ENCODE peak calls at places on chromosome 1, in six cellular contexts. V is sigmoid colon, T is spleen, G is HL-60, I is stomach, E is Panc1. S is an unnamed sample.

GRCh38 chr1:243842978-243843490 is 7.0 kb downstream of the AKT3 start:
- DNase-seq in V (no peak), T (no peak), G (no peak), I (no peak), E (no peak), S (no peak)

GRCh38 chr1:99648107-99648506 is 2.2 kb downstream of the PALMD start:
- DNase-seq in V (no peak), T (no peak), G (no peak), I (no peak), E (no peak), S (no peak)

GRCh38 chr1:13775446-13775845 is 75.5 kb downstream of the PRDM2 start:
- DNase-seq in V (no peak), T (no peak), G (no peak), I (no peak), E (no peak), S (no peak)

GRCh38 chr1:13651279-13651678 is 48.7 kb upstream of the PRDM2 start:
- DNase-seq in V (no peak), T (no peak), G (no peak), I (no peak), E (no peak), S (no peak)

GRCh38 chr1:235820059-235820458 is 46.6 kb downstream of the LYST start:
- DNase-seq in V (no peak), T (no peak), G (no peak), I (no peak), E (no peak), S (no peak)

GRCh38 chr1:4636644-4637380 is 17.6 kb upstream of the AJAP1 start:
- DNase-seq in V (no peak), T (peak), G (no peak), I (no peak), E (no peak), S (no peak)

GRCh38 chr1:115546846-115547245 is 94.9 kb upstream of the VANGL1 start:
- DNase-seq in V (no peak), T (no peak), G (no peak), I (no peak), E (no peak), S (no peak)

GRCh38 chr1:230818881-230819280 is 49.4 kb downstream of the C1orf198 start:
- DNase-seq in V (no peak), T (no peak), G (no peak), I (no peak), E (no peak), S (no peak)

GRCh38 chr1:165543651-165544452 is at the start of gene LRRC52:
- DNase-seq in V (no peak), T (no peak), G (no peak), I (peak), E (no peak), S (no peak)

GRCh38 chr1:247085310-247085709 is 6.7 kb upstream of the ZNF670 start:
- DNase-seq in V (no peak), T (no peak), G (no peak), I (no peak), E (no peak), S (no peak)

GRCh38 chr1:8420318-8420717 is 102.4 kb downstream of the SLC45A1 start:
- DNase-seq in V (no peak), T (no peak), G (no peak), I (no peak), E (no peak), S (no peak)

GRCh38 chr1:98975113-98975512 is 29.5 kb downstream of the PLPPR5 start:
- DNase-seq in V (no peak), T (no peak), G (no peak), I (no peak), E (no peak), S (no peak)

GRCh38 chr1:89780721-89781120 is 40.1 kb upstream of the LRRC8D start:
- DNase-seq in V (no peak), T (no peak), G (no peak), I (no peak), E (peak), S (no peak)

GRCh38 chr1:160166459-160166858 is 15.1 kb downstream of the ATP1A4 start:
- DNase-seq in V (no peak), T (no peak), G (no peak), I (no peak), E (no peak), S (no peak)

GRCh38 chr1:246159290-246160227 is 347.5 kb downstream of the SMYD3 start:
- DNase-seq in V (no peak), T (no peak), G (no peak), I (no peak), E (no peak), S (no peak)

GRCh38 chr1:221740941-221741363 is 937 bp downstream of the DUSP10 start:
- DNase-seq in V (peak), T (peak), G (no peak), I (no peak), E (no peak), S (no peak)

GRCh38 chr1:31417148-31417547 is 4.1 kb downstream of the SERINC2 start:
- DNase-seq in V (no peak), T (no peak), G (no peak), I (no peak), E (no peak), S (no peak)

GRCh38 chr1:177307771-177308170 is 137.0 kb downstream of the BRINP2 start:
- DNase-seq in V (no peak), T (no peak), G (no peak), I (no peak), E (no peak), S (no peak)

GRCh38 chr1:161725888-161726630 is 4.7 kb downstream of the FCRLB start:
- DNase-seq in V (peak), T (peak), G (no peak), I (peak), E (no peak), S (no peak)

GRCh38 chr1:191963781-191964455 is 194.3 kb upstream of the RGS18 start:
- DNase-seq in V (no peak), T (no peak), G (no peak), I (no peak), E (no peak), S (no peak)

GRCh38 chr1:8727809-8728213 is 89.6 kb downstream of the RERE start:
- DNase-seq in V (no peak), T (no peak), G (no peak), I (no peak), E (no peak), S (no peak)

GRCh38 chr1:46186076-46186475 is 9.8 kb upstream of the P3R3URF start:
- DNase-seq in V (no peak), T (no peak), G (no peak), I (no peak), E (no peak), S (no peak)

GRCh38 chr1:173409613-173410012 is 67.5 kb upstream of the PRDX6 start:
- DNase-seq in V (no peak), T (peak), G (peak), I (peak), E (no peak), S (no peak)

GRCh38 chr1:189151361-189151760 is 1326.3 kb downstream of the BRINP3 start:
- DNase-seq in V (no peak), T (no peak), G (no peak), I (no peak), E (no peak), S (no peak)

GRCh38 chr1:114272593-114272992 is 118.9 kb upstream of the SYT6 start:
- DNase-seq in V (no peak), T (no peak), G (no peak), I (no peak), E (no peak), S (no peak)

GRCh38 chr1:82837261-82837660 is 1036.5 kb downstream of the ADGRL2 start:
- DNase-seq in V (no peak), T (no peak), G (no peak), I (no peak), E (no peak), S (no peak)

GRCh38 chr1:59279651-59280050 is 17.2 kb upstream of the FGGY start:
- DNase-seq in V (no peak), T (no peak), G (no peak), I (no peak), E (no peak), S (no peak)

GRCh38 chr1:15945011-15945831 is 30.7 kb downstream of the ZBTB17 start:
- DNase-seq in V (no peak), T (no peak), G (no peak), I (no peak), E (no peak), S (no peak)

GRCh38 chr1:175976865-175977642 is 230.0 kb downstream of the COP1 start:
- DNase-seq in V (no peak), T (no peak), G (no peak), I (no peak), E (no peak), S (no peak)

GRCh38 chr1:173164686-173165085 is 42.4 kb downstream of the TNFSF4 start:
- DNase-seq in V (no peak), T (no peak), G (no peak), I (no peak), E (no peak), S (no peak)

GRCh38 chr1:221274373-221274772 is 395.1 kb downstream of the HLX start:
- DNase-seq in V (no peak), T (no peak), G (no peak), I (no peak), E (no peak), S (no peak)

GRCh38 chr1:226737819-226738420 is 1.2 kb downstream of the ITPKB start:
- DNase-seq in V (peak), T (peak), G (peak), I (peak), E (no peak), S (no peak)

GRCh38 chr1:242800521-242800920 is 276.0 kb upstream of the PLD5 start:
- DNase-seq in V (no peak), T (no peak), G (no peak), I (no peak), E (no peak), S (no peak)

GRCh38 chr1:24154215-24154614 is 11.3 kb upstream of the IL22RA1 start:
- DNase-seq in V (no peak), T (no peak), G (no peak), I (no peak), E (no peak), S (no peak)

GRCh38 chr1:24156542-24157260 is 13.8 kb upstream of the IL22RA1 start:
- DNase-seq in V (no peak), T (no peak), G (no peak), I (no peak), E (no peak), S (no peak)

GRCh38 chr1:24152631-24153494 is 9.9 kb upstream of the IL22RA1 start:
- DNase-seq in V (no peak), T (no peak), G (no peak), I (no peak), E (no peak), S (no peak)

GRCh38 chr1:24157921-24158481 is 15.1 kb upstream of the IL22RA1 start:
- DNase-seq in V (no peak), T (no peak), G (no peak), I (no peak), E (no peak), S (no peak)

GRCh38 chr1:24155011-24155782 is 12.3 kb upstream of the IL22RA1 start:
- DNase-seq in V (no peak), T (no peak), G (no peak), I (peak), E (no peak), S (no peak)
- TF ChIP-seq POLR2AphosphoS5 in V (no peak), T (no peak), G (no peak), I (no peak), E (no peak), S (no peak)

DNA sequence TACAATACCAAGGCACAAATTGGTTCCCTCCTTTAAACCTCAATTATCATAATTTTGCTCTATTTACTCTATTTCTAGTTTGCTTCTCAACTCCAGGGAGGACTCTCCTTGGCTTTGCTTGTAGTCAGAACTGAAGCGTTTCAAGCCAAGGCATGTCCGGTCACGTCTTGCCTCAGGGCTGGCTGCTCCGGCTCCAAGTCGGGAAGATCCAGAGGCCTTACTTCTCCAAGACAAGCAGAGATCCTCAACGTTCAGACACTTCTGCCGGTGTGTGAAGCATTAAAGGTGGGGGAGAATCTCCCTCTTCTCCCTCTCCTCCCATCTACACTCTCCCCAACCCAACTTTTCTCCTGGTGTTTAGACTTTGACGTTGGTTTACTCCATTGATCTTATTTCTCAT is 7.2 kb upstream of the HHAT start:
- DNase-seq in V (no peak), T (no peak), G (no peak), I (no peak), E (no peak), S (no peak)
- TF ChIP-seq POLR2AphosphoS5 in V (no peak), T (no peak), G (no peak), I (no peak), E (no peak), S (no peak)

DNA sequence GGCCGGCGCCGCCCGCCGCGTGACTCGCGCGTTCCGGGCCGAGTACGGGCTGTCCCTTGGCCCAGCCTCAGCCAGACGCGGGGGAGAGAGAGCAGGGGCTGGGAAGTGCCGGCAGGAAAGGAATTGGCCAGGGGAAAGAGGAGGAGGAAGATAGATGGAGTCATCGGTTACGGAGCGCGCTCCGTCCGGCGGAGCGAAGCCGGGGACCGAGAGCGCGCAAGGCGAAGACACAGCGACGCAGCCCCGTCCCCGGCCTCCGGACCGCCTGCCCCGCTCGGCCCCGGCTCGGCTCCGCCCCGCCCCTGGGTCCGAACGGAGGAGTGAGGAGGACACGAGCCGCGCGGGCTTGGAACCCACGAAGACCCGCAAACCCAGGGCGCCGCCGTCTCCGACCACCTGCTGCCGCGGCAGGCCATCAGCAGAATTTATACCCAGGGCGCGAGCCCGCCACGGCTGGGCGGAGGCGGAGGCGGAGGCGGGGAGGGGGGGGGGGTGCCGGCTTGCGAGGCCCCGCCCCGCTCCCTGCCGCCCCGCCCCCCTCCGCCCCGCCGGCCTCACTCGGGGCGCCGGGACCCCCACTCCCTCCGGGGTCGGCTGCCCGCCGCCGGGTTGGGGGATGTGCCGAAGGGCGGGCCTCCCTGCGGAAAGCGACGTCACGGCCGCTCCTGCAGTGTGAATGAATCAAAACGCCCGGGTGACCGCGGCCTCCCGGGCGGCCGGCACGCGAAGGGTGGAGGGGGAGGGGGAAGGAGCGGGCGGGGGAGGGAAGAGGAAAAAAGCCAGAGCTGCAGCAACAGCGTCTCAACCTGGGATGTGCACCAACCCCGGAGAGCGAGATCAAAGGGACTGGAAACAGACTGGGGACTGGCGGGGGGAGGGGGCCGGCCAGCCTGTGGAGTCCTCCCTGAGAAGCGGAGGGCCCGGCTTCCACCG is at the start of gene LHX4:
- DNase-seq in V (peak), T (no peak), G (no peak), I (no peak), E (no peak), S (peak)
- TF ChIP-seq POLR2AphosphoS5 in V (no peak), T (peak), G (no peak), I (no peak), E (no peak), S (no peak)

GRCh38 chr1:239058190-239058589 is 328.2 kb upstream of the CHRM3 start:
- DNase-seq in V (no peak), T (no peak), G (no peak), I (no peak), E (no peak), S (no peak)

GRCh38 chr1:239061770-239062169 is 324.6 kb upstream of the CHRM3 start:
- DNase-seq in V (no peak), T (no peak), G (no peak), I (no peak), E (no peak), S (no peak)

GRCh38 chr1:239053269-239053668 is 333.1 kb upstream of the CHRM3 start:
- DNase-seq in V (no peak), T (no peak), G (no peak), I (no peak), E (no peak), S (no peak)

DNA sequence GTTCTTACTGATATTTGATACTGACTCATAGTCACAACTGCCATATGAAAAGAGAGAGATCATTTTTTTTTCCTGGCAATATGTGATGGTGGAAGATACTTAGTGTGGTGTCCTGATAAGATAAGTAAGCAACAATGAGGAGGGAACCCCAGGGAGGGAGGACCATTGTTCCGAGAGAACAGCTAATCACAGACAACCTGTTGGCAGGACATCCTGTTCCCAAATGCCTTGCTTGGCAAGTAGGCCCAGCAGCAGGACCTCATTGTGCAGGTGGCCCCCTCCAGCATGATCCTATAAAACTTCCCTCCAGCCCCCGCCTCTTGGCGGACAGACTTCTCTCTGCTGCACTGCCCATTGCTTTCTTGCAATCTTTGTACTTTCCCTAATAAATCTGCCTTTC is 329.4 kb upstream of the CHRM3 start:
- DNase-seq in V (no peak), T (no peak), G (no peak), I (peak), E (no peak), S (no peak)
- TF ChIP-seq POLR2AphosphoS5 in V (no peak), T (no peak), G (no peak), I (no peak), E (no peak), S (no peak)